ENCODE peak calls at places on chromosomes 1 and 21, in six cellular contexts. C, M, V, N, I and W are unnamed samples.

GRCh38 chr1:198497326-198498220 is 42.9 kb downstream of the ATP6V1G3 start:
- DNase-seq in N (peak; percentile 25), V (no peak), I (no peak), C (no peak), M (peak; percentile 47), W (peak; percentile 75)

GRCh38 chr21:42317826-42318746 is 2.9 kb upstream of the TFF3 start:
- DNase-seq in I (no peak), M (no peak), V (no peak), N (no peak), C (no peak), W (no peak)

GRCh38 chr1:64631346-64632052 is 113.4 kb upstream of the RAVER2 start:
- DNase-seq in V (no peak), I (no peak), N (no peak), C (no peak), M (no peak), W (no peak)

GRCh38 chr1:87702455-87702854 is 373.8 kb downstream of the LMO4 start:
- DNase-seq in M (no peak), N (no peak), V (no peak), C (no peak), I (no peak), W (no peak)

GRCh38 chr1:232877361-232877991 is 72.3 kb downstream of the MAP10 start:
- DNase-seq in M (no peak), C (no peak), V (no peak), I (no peak), N (no peak), W (no peak)

GRCh38 chr1:14598007-14598497 is 433 bp upstream of the KAZN start:
- DNase-seq in N (no peak), V (no peak), I (no peak), M (no peak), C (peak; percentile 58), W (no peak)

GRCh38 chr1:91736999-91737615 is 148.8 kb downstream of the TGFBR3 start:
- DNase-seq in V (no peak), C (peak; percentile 70), I (peak; percentile 82), M (peak; percentile 83), N (no peak), W (peak; percentile 79)

GRCh38 chr21:33270986-33271385 is 4.8 kb downstream of the IL10RB start:
- DNase-seq in M (no peak), I (no peak), C (no peak), N (no peak), V (no peak), W (no peak)

GRCh38 chr1:171468120-171468790 is 17.1 kb upstream of the PRRC2C start:
- DNase-seq in M (peak; percentile 29), N (no peak), C (no peak), V (no peak), I (no peak), W (peak; percentile 75)

GRCh38 chr1:21706151-21706835 is 37.1 kb upstream of the RAP1GAP start:
- DNase-seq in C (peak; percentile 75), V (no peak), I (peak; percentile 4), N (peak; percentile 10), M (peak; percentile 32), W (peak; percentile 38)

GRCh38 chr21:43318841-43319781 is 107.8 kb downstream of the SIK1 start:
- DNase-seq in V (no peak), C (no peak), I (no peak), M (peak; percentile 60), N (no peak), W (no peak)

GRCh38 chr1:223700942-223701637 is 11.2 kb upstream of the CAPN2 start:
- DNase-seq in I (peak; percentile 92), V (no peak), N (peak; percentile 85), M (peak; percentile 96), C (no peak), W (peak; percentile 97)

DNA sequence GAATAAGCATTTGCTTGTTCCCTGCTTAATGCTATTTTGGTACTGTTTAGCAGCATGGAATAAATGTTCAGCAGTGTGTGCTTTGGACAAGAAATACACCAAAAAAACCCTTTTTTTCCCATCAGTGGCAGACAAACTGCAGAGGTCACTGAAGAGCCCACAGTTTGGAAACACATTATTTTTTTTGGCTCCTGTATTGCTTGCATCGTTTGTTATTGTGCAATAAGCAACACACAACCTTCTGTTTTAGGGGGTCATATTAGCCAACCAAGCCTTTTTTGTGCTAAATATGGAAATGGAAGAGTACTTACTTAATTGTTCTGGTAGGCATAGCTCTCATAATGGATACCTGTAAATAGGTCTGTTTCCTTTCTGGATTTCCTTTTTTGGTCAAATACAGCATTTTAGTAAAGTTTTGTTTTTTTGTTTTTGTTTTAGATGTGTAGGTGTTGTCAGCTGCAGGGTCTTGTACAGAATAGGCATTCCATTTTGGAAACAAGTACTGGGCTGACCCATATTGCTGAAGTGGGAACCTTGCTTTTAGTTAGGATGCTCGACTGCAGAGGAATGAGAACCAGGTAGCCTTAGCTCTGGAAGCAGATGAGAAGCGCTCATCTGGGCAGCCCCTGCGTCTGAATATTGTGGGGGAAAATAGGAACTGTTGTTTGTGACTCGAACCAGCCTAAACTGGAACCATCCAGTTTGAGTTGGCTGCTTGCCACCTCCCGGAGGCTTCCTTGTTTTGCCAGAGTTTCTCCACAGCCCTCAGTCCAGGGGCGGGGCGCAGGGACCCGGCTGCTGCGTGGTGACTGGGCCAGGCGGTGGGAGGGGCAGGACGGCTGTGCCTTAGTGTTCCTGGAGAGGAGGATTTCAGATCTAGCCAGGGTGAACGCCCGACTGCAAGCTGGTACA is 38.5 kb downstream of the SPEN start:
- DNase-seq in I (peak; percentile 65), C (peak; percentile 94), V (peak; percentile 96), N (peak; percentile 71), M (peak; percentile 99), W (peak; percentile 96)
- TF ChIP-seq CTCF in I (peak; percentile 49), C (no peak), V (no peak), N (peak; percentile 43), M (peak; percentile 47), W (peak; percentile 36)

GRCh38 chr1:162711066-162711465 is 78.8 kb downstream of the DDR2 start:
- DNase-seq in I (peak; percentile 33), C (no peak), N (no peak), M (no peak), V (no peak), W (no peak)
- H3K4me3 ChIP-seq in I (no peak overlapping the region), C (no peak overlapping the region), N (no peak overlapping the region), M (no peak overlapping the region), V (no peak overlapping the region), W (no peak overlapping the region)

DNA sequence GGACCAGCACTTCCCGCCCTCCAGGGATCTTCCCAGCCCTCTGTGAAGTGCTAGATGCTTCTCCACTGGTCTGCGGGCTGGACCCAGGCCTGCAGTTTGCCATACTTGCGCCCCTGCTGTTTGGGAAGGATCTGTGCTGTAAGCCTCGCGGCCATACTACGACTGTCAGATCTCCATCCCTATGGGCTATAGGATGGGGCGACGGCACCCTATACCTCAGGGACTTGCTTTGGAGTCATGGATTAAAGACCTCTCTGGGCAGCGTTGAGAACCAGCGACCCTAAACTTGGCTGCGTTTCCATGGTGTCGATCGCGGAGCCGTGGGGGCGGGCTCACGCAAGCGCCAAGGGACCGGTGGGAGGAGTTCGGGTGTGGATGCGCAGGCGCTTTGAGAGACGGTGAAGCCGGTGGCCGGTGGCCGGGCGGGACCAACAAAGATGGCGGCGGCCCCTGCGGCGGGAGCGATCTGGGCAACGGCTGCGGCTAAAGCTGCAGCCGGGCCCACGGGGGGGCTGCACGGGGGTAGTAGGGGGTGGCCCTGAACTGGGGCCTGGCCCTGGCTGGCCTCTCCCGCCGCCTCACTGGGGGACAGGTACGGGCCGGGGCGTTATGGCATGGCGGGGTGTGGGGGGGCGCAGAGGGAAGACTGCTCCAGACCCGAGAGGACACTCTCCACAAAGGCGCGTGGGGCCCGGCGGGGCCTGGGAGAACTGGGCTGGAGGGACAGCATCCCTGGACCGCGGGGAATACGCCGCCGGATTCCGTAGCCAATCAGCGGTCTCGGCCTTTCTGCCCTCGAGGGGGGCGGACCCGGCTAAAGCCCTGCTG is at the start of gene USP21:
- DNase-seq in I (no peak), V (peak; percentile 94), C (peak; percentile 98), N (no peak), M (peak; percentile 90), W (peak; percentile 87)
- TF ChIP-seq CTCF in I (peak; percentile 66), V (no peak), C (peak; percentile 18), N (peak; percentile 49), M (peak; percentile 44), W (peak; percentile 64)

DNA sequence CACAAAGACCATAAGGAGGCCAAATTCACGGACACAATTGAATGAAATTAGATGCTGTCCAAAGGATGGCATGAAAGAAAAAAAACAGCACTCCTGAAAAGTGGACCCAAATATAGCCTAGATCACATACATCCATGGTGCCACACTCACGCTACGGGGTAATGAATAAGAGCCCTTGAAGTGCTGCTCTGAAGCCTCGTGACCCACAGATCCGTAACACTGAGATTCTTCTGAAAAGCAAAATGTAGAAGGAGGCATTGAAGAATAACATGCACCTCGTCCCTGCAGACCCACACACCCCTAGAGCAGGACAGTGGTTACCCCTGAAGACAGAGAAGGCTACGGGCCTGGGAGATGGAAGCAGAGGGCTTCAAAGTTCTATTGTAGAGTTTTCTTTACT is 3.9 kb upstream of the ITGB2 start:
- DNase-seq in V (no peak), M (no peak), N (no peak), I (no peak), C (no peak), W (no peak)
- H3K4me3 ChIP-seq in V (no peak overlapping the region), M (no peak overlapping the region), N (no peak overlapping the region), I (no peak overlapping the region), C (no peak overlapping the region), W (no peak overlapping the region)

GRCh38 chr1:48743480-48743879 is 33.2 kb downstream of the BEND5 start:
- DNase-seq in V (no peak), M (no peak), I (no peak), C (no peak), N (no peak), W (no peak)
- TF ChIP-seq CTCF in V (no peak), M (no peak), I (no peak), C (no peak), N (no peak), W (no peak)

DNA sequence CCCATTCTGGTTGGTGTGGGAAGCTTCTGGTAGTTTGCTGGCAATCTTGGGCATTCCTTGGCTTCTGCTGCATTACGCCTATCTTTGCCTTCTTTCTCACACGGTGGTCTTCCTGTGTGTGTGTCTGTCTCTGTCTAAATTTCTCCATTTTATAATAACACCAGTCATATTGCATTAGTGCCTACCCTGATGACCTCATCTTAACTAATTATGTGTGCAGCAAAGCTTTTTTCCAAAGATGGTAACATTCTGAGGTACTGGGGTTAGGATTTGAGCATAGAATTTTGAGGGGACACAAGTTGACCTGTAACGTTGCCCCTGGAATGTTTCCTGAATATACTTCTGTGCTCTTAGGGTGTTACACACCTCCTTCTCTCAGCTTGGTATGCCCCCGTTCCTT is 77.1 kb downstream of the DYRK1A start:
- DNase-seq in I (no peak), M (no peak), C (no peak), N (no peak), V (no peak), W (no peak)
- H3K4me3 ChIP-seq in I (no peak overlapping the region), M (no peak overlapping the region), C (no peak overlapping the region), N (no peak overlapping the region), V (no peak overlapping the region), W (no peak overlapping the region)

GRCh38 chr1:2429780-2430591 is 17.6 kb upstream of the PEX10 start:
- DNase-seq in C (peak; percentile 59), M (no peak), V (no peak), N (no peak), I (no peak), W (no peak)
- TF ChIP-seq CTCF in C (peak; percentile 49), M (peak; percentile 24), V (no peak), N (peak; percentile 64), I (peak; percentile 42), W (peak; percentile 32)